ENCODE peak calls at places on chromosomes 3 and 15, in four cellular contexts. One of them, this sample, is unnamed.

GRCh38 chr15:76336254-76337046 is at the start of gene ISL2:
- DNase-seq in H1: peak; percentile 97
- DNase-seq in GM23248: peak; percentile 90
- DNase-seq in mesenchymal stem cell: peak; percentile 83
- DNase-seq in this sample: peak; percentile 36

GRCh38 chr15:63896336-63897115 is 62.8 kb upstream of the HERC1 start:
- DNase-seq in H1: no peak
- DNase-seq in GM23248: peak; percentile 77
- DNase-seq in mesenchymal stem cell: peak; percentile 68
- DNase-seq in this sample: peak; percentile 80

GRCh38 chr3:171901615-171902312 is 58.6 kb downstream of the TMEM212 start:
- DNase-seq in H1: no peak
- DNase-seq in GM23248: no peak
- DNase-seq in mesenchymal stem cell: peak; percentile 85
- DNase-seq in this sample: no peak

GRCh38 chr15:58962662-58963565 is 24.5 kb upstream of the RNF111 start:
- DNase-seq in H1: no peak
- DNase-seq in GM23248: peak; percentile 45
- DNase-seq in mesenchymal stem cell: no peak
- DNase-seq in this sample: peak; percentile 36

GRCh38 chr15:45821390-45821789 is 186.6 kb downstream of the SQOR start:
- DNase-seq in H1: no peak
- DNase-seq in GM23248: no peak
- DNase-seq in mesenchymal stem cell: no peak
- DNase-seq in this sample: no peak

GRCh38 chr3:63523100-63523499 is 129.4 kb upstream of the SNTN start:
- DNase-seq in H1: no peak
- DNase-seq in GM23248: no peak
- DNase-seq in mesenchymal stem cell: no peak
- DNase-seq in this sample: peak; percentile 19

GRCh38 chr15:92663250-92663951 is 7.8 kb upstream of the FAM174B start:
- DNase-seq in H1: no peak
- DNase-seq in GM23248: no peak
- DNase-seq in mesenchymal stem cell: no peak
- DNase-seq in this sample: no peak

GRCh38 chr3:113183748-113184661 is 27.4 kb upstream of the BOC start:
- DNase-seq in H1: no peak
- DNase-seq in GM23248: no peak
- DNase-seq in mesenchymal stem cell: peak; percentile 15
- DNase-seq in this sample: peak; percentile 33

GRCh38 chr3:178618197-178618596 is 82.0 kb downstream of the KCNMB2 start:
- DNase-seq in H1: no peak
- DNase-seq in GM23248: peak; percentile 28
- DNase-seq in mesenchymal stem cell: peak; percentile 57
- DNase-seq in this sample: no peak

GRCh38 chr3:100047455-100048141 is 66.7 kb downstream of the FILIP1L start:
- DNase-seq in H1: no peak
- DNase-seq in GM23248: peak; percentile 86
- DNase-seq in mesenchymal stem cell: peak; percentile 84
- DNase-seq in this sample: peak; percentile 84

GRCh38 chr3:79113821-79114220 is 654.0 kb downstream of the ROBO1 start:
- DNase-seq in H1: no peak
- DNase-seq in GM23248: no peak
- DNase-seq in mesenchymal stem cell: no peak
- DNase-seq in this sample: peak; percentile 32

GRCh38 chr3:17039579-17039978 is 154.8 kb downstream of the PLCL2 start:
- DNase-seq in H1: no peak
- DNase-seq in GM23248: peak; percentile 88
- DNase-seq in mesenchymal stem cell: peak; percentile 66
- DNase-seq in this sample: peak; percentile 96

GRCh38 chr15:100596792-100597191 is 5.2 kb downstream of the LINS1 start:
- DNase-seq in H1: no peak
- DNase-seq in GM23248: no peak
- DNase-seq in mesenchymal stem cell: no peak
- DNase-seq in this sample: no peak

GRCh38 chr3:32321095-32321835 is 70.4 kb upstream of the CMTM7 start:
- DNase-seq in H1: peak; percentile 70
- DNase-seq in GM23248: no peak
- DNase-seq in mesenchymal stem cell: no peak
- DNase-seq in this sample: no peak

GRCh38 chr3:31704651-31705179 is 172.0 kb downstream of the STT3B start:
- DNase-seq in H1: no peak
- DNase-seq in GM23248: peak; percentile 83
- DNase-seq in mesenchymal stem cell: peak; percentile 75
- DNase-seq in this sample: peak; percentile 63

GRCh38 chr3:46132565-46132964 is 75.5 kb downstream of the CCR1 start:
- DNase-seq in H1: no peak
- DNase-seq in GM23248: no peak
- DNase-seq in mesenchymal stem cell: no peak
- DNase-seq in this sample: no peak

GRCh38 chr15:80569656-80570055 is 125.5 kb upstream of the ABHD17C start:
- DNase-seq in H1: no peak
- DNase-seq in GM23248: no peak
- DNase-seq in mesenchymal stem cell: no peak
- DNase-seq in this sample: no peak

GRCh38 chr15:48868549-48868948 is 9.4 kb upstream of the EID1 start:
- DNase-seq in H1: no peak
- DNase-seq in GM23248: peak; percentile 68
- DNase-seq in mesenchymal stem cell: peak; percentile 80
- DNase-seq in this sample: peak; percentile 70

GRCh38 chr3:123880998-123881561 is 3.1 kb downstream of the MYLK start:
- DNase-seq in H1: no peak
- DNase-seq in GM23248: peak; percentile 74
- DNase-seq in mesenchymal stem cell: peak; percentile 61
- DNase-seq in this sample: peak; percentile 52

GRCh38 chr15:48671381-48672022 is 26.0 kb upstream of the FBN1 start:
- DNase-seq in H1: no peak
- DNase-seq in GM23248: peak; percentile 95
- DNase-seq in mesenchymal stem cell: no peak
- DNase-seq in this sample: peak; percentile 66

GRCh38 chr3:41026394-41027177 is 172.7 kb upstream of the CTNNB1 start:
- DNase-seq in H1: no peak
- DNase-seq in GM23248: peak; percentile 69
- DNase-seq in mesenchymal stem cell: peak; percentile 98
- DNase-seq in this sample: peak; percentile 57

GRCh38 chr3:132033471-132033870 is 1.3 kb downstream of the CPNE4 start:
- DNase-seq in H1: peak; percentile 55
- DNase-seq in GM23248: no peak
- DNase-seq in mesenchymal stem cell: no peak
- DNase-seq in this sample: no peak

GRCh38 chr3:156687023-156687422 is 12.6 kb downstream of the TIPARP start:
- DNase-seq in H1: no peak
- DNase-seq in GM23248: peak; percentile 44
- DNase-seq in mesenchymal stem cell: no peak
- DNase-seq in this sample: no peak

GRCh38 chr3:78737988-78738387 is 1029.8 kb downstream of the ROBO1 start:
- DNase-seq in H1: no peak
- DNase-seq in GM23248: no peak
- DNase-seq in mesenchymal stem cell: peak; percentile 11
- DNase-seq in this sample: peak; percentile 22

GRCh38 chr3:10430805-10431204 is 74.6 kb downstream of the ATP2B2 start:
- DNase-seq in H1: no peak
- DNase-seq in GM23248: no peak
- DNase-seq in mesenchymal stem cell: no peak
- DNase-seq in this sample: no peak

GRCh38 chr3:85110393-85110792 is 151.6 kb downstream of the CADM2 start:
- DNase-seq in H1: no peak
- DNase-seq in GM23248: no peak
- DNase-seq in mesenchymal stem cell: no peak
- DNase-seq in this sample: no peak

GRCh38 chr15:90203922-90204321 is 2.8 kb downstream of the SEMA4B start:
- DNase-seq in H1: no peak
- DNase-seq in GM23248: no peak
- DNase-seq in mesenchymal stem cell: no peak
- DNase-seq in this sample: no peak

GRCh38 chr15:90203473-90203872 is 2.3 kb downstream of the SEMA4B start:
- DNase-seq in H1: no peak
- DNase-seq in GM23248: no peak
- DNase-seq in mesenchymal stem cell: no peak
- DNase-seq in this sample: no peak

GRCh38 chr15:90201150-90201943 is at the start of gene SEMA4B:
- DNase-seq in H1: peak; percentile 90
- DNase-seq in GM23248: peak; percentile 77
- DNase-seq in mesenchymal stem cell: peak; percentile 63
- DNase-seq in this sample: peak; percentile 57

GRCh38 chr15:90201944-90202375 is 830 bp downstream of the SEMA4B start:
- DNase-seq in H1: peak; percentile 73
- DNase-seq in GM23248: peak; percentile 27
- DNase-seq in mesenchymal stem cell: peak; percentile 41
- DNase-seq in this sample: no peak

GRCh38 chr15:90202929-90203328 is 1.8 kb downstream of the SEMA4B start:
- DNase-seq in H1: no peak
- DNase-seq in GM23248: no peak
- DNase-seq in mesenchymal stem cell: no peak
- DNase-seq in this sample: no peak
- H3K4me3 ChIP-seq in H1: no peak overlapping the region
- H3K4me3 ChIP-seq in GM23248: no peak overlapping the region
- H3K4me3 ChIP-seq in mesenchymal stem cell: peak overlapping the region; percentile 92
- H3K4me3 ChIP-seq in this sample: no peak overlapping the region

GRCh38 chr3:21645121-21645897 is 105.7 kb downstream of the ZNF385D start:
- DNase-seq in H1: no peak
- DNase-seq in GM23248: peak; percentile 70
- DNase-seq in mesenchymal stem cell: no peak
- DNase-seq in this sample: peak; percentile 85
- H3K4me3 ChIP-seq in H1: no peak overlapping the region
- H3K4me3 ChIP-seq in GM23248: peak overlapping the region; percentile 53
- H3K4me3 ChIP-seq in mesenchymal stem cell: peak overlapping the region; percentile 57
- H3K4me3 ChIP-seq in this sample: no peak overlapping the region

GRCh38 chr15:90871716-90872480 is 3.5 kb downstream of the FURIN start:
- DNase-seq in H1: peak; percentile 77
- DNase-seq in GM23248: peak; percentile 55
- DNase-seq in mesenchymal stem cell: peak; percentile 29
- DNase-seq in this sample: no peak

GRCh38 chr15:90873998-90874605 is 5.7 kb downstream of the FURIN start:
- DNase-seq in H1: peak; percentile 71
- DNase-seq in GM23248: peak; percentile 33
- DNase-seq in mesenchymal stem cell: peak; percentile 33
- DNase-seq in this sample: no peak

GRCh38 chr15:90875549-90875981 is 7.2 kb downstream of the FURIN start:
- DNase-seq in H1: no peak
- DNase-seq in GM23248: no peak
- DNase-seq in mesenchymal stem cell: no peak
- DNase-seq in this sample: no peak

GRCh38 chr15:90872481-90873184 is 4.2 kb downstream of the FURIN start:
- DNase-seq in H1: no peak
- DNase-seq in GM23248: peak; percentile 91
- DNase-seq in mesenchymal stem cell: peak; percentile 90
- DNase-seq in this sample: peak; percentile 86

DNA sequence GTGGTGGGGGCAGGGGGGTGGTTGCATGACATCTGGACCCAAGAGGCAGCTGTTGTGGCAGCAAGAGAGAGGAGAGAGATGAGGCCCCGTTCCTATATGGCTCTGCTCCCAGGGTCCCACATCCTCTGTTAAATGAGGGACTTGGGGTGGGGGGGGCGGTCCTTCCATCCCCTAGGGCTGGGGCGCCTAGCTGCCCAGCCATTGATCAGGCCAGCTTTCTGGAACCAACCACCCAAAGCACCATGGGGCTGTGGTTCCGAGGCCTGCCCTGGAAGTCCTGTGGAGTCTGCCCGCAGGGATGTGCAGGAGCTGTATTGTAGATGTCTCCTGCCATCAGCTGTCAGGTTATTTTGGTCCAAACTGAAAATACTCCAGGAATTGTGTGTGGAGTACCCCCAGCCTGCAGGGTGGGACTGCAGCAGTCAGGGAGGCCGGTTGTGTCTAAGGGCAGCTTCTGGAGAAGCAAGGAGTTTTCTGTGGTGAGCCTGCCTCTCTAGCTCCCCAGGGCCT is 5.2 kb downstream of the FURIN start:
- DNase-seq in H1: no peak
- DNase-seq in GM23248: no peak
- DNase-seq in mesenchymal stem cell: peak; percentile 18
- DNase-seq in this sample: no peak
- H3K4me3 ChIP-seq in H1: no peak overlapping the region
- H3K4me3 ChIP-seq in GM23248: peak overlapping the region; percentile 75
- H3K4me3 ChIP-seq in mesenchymal stem cell: peak overlapping the region; percentile 94
- H3K4me3 ChIP-seq in this sample: no peak overlapping the region

DNA sequence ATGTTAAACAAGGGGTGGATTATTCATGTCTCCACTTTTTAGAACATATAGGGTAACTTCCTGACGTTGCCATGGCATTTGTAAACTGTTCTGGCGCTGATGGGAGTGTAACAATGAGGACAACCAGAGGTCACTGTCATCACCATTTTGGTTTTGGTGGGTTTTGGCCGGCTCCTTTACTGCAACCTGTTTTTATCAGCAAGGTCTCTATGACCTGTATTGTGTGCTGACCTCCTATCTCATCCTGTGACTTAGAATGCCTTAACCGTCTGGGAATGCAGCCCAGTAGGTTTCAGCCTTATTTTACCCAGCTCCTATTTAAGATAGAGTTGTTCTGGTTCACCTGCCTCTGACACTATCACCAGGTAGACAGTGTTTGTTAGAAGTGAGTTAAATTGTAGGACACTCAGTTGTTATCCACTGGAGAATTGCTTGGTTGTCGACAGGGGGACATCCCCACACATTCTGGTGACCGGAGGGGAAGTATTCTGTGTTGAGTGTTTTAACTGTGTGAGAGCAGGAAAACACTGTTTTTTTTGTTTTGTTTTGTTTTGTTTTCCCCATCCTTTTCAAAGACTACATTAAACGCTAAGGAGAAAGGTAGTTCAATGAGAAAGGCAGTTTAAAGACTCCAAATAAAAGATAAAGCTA is 36.9 kb upstream of the SKIL start:
- DNase-seq in H1: no peak
- DNase-seq in GM23248: no peak
- DNase-seq in mesenchymal stem cell: no peak
- DNase-seq in this sample: peak; percentile 23
- H3K4me3 ChIP-seq in H1: no peak overlapping the region
- H3K4me3 ChIP-seq in GM23248: no peak overlapping the region
- H3K4me3 ChIP-seq in mesenchymal stem cell: no peak overlapping the region
- H3K4me3 ChIP-seq in this sample: no peak overlapping the region

DNA sequence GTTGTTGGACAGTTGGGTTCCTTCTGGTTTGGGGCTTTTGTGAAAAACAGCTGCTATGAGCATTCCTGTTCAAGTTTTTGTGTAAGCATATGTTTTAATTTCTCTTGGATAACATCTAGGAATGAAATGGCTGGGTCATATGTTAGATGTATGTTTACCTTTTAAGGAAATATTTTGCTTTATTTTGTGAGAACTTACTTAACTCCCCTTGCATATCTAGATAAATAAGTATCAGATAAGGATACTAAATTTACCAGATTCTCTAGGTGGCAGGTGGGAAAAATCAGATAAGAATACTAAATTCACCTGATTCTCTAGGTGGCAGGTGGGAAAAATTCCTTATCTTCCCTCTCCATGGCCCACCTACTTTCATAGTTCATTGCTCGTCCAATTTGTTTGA is 1.1 kb upstream of the PLS1 start:
- DNase-seq in H1: no peak
- DNase-seq in GM23248: no peak
- DNase-seq in mesenchymal stem cell: no peak
- DNase-seq in this sample: no peak
- H3K4me3 ChIP-seq in H1: no peak overlapping the region
- H3K4me3 ChIP-seq in GM23248: no peak overlapping the region
- H3K4me3 ChIP-seq in mesenchymal stem cell: no peak overlapping the region
- H3K4me3 ChIP-seq in this sample: no peak overlapping the region